ENCODE peak calls at places on chromosomes 7 and 10, in ten cellular contexts. K, F, C, I, Y, Q, R, D, M and B are unnamed samples.

GRCh38 chr7:149872419-149873073 is 1.2 kb upstream of the ATP6V0E2 start:
- DNase-seq in K (peak; percentile 78), F (no peak), C (peak; percentile 81), I (peak; percentile 96), Y (peak; percentile 67), Q (no peak), R (no peak), D (no peak), M (peak; percentile 61), B (peak; percentile 70)

GRCh38 chr10:34721201-34721840 is 93.8 kb downstream of the PARD3 start:
- DNase-seq in K (no peak), F (no peak), C (no peak), I (no peak), Y (no peak), Q (no peak), R (no peak), D (no peak), M (no peak), B (no peak)

GRCh38 chr10:31129261-31129660 is 97.6 kb upstream of the ZNF438 start:
- DNase-seq in K (peak; percentile 36), F (no peak), C (no peak), I (peak; percentile 87), Y (no peak), Q (no peak), R (no peak), D (no peak), M (no peak), B (no peak)

GRCh38 chr7:89514970-89515369 is 639.3 kb upstream of the STEAP1 start:
- DNase-seq in K (no peak), F (no peak), C (no peak), I (no peak), Y (no peak), Q (no peak), R (no peak), D (no peak), M (no peak), B (no peak)

GRCh38 chr10:133299738-133300137 is 8.9 kb downstream of the TUBGCP2 start:
- DNase-seq in K (no peak), F (no peak), C (no peak), I (no peak), Y (no peak), Q (no peak), R (no peak), D (no peak), M (no peak), B (no peak)

GRCh38 chr7:130141161-130141857 is 63.9 kb downstream of the TMEM209 start:
- DNase-seq in K (peak; percentile 97), F (no peak), C (no peak), I (peak; percentile 80), Y (peak; percentile 70), Q (no peak), R (no peak), D (peak; percentile 62), M (no peak), B (peak; percentile 78)

GRCh38 chr10:112435013-112435619 is 11.6 kb downstream of the ZDHHC6 start:
- DNase-seq in K (peak; percentile 49), F (no peak), C (peak; percentile 52), I (no peak), Y (no peak), Q (no peak), R (peak; percentile 55), D (no peak), M (no peak), B (no peak)

GRCh38 chr10:122139627-122140151 is 131.4 kb upstream of the BTBD16 start:
- DNase-seq in K (no peak), F (no peak), C (no peak), I (no peak), Y (no peak), Q (no peak), R (no peak), D (no peak), M (no peak), B (no peak)

GRCh38 chr10:125114761-125115391 is 45.5 kb downstream of the CTBP2 start:
- DNase-seq in K (no peak), F (no peak), C (no peak), I (no peak), Y (no peak), Q (no peak), R (no peak), D (no peak), M (no peak), B (no peak)

GRCh38 chr10:60747817-60748469 is 30.3 kb upstream of the CDK1 start:
- DNase-seq in K (no peak), F (no peak), C (no peak), I (no peak), Y (no peak), Q (no peak), R (no peak), D (no peak), M (no peak), B (no peak)

GRCh38 chr10:128047337-128047736 is 78.9 kb downstream of the MKI67 start:
- DNase-seq in K (peak; percentile 71), F (no peak), C (no peak), I (peak; percentile 85), Y (peak; percentile 90), Q (peak; percentile 63), R (peak; percentile 88), D (peak; percentile 15), M (no peak), B (peak; percentile 93)

GRCh38 chr10:80137031-80137712 is 4.6 kb downstream of the PLAC9 start:
- DNase-seq in K (no peak), F (no peak), C (no peak), I (peak; percentile 80), Y (no peak), Q (no peak), R (no peak), D (no peak), M (no peak), B (no peak)

GRCh38 chr7:120949393-120949799 is 1.2 kb upstream of the ING3 start:
- DNase-seq in K (no peak), F (no peak), C (no peak), I (no peak), Y (no peak), Q (no peak), R (no peak), D (no peak), M (no peak), B (no peak)
- H3K4me3 ChIP-seq in K (peak overlapping the region; percentile 58), F (no peak overlapping the region), C (peak overlapping the region; percentile 91), I (peak overlapping the region; percentile 73), Y (peak overlapping the region; percentile 61), Q (peak overlapping the region; percentile 71), R (peak overlapping the region; percentile 61), D (peak overlapping the region; percentile 66), M (peak overlapping the region; percentile 96), B (peak overlapping the region; percentile 64)

GRCh38 chr10:12729885-12730284 is 271.6 kb downstream of the CCDC3 start:
- DNase-seq in K (peak; percentile 86), F (no peak), C (no peak), I (no peak), Y (no peak), Q (no peak), R (no peak), D (peak; percentile 15), M (no peak), B (no peak)
- TF ChIP-seq CTCF in K (peak; percentile 95), F (no peak), C (peak; percentile 68), I (no peak), Y (no peak), Q (peak; percentile 26), R (peak; percentile 12), D (peak; percentile 87), M (peak; percentile 47), B (no peak)

GRCh38 chr7:157407512-157408257 is 70.9 kb downstream of the DNAJB6 start:
- DNase-seq in K (no peak), F (no peak), C (no peak), I (no peak), Y (no peak), Q (no peak), R (no peak), D (no peak), M (no peak), B (no peak)

GRCh38 chr7:157405501-157405900 is 68.7 kb downstream of the DNAJB6 start:
- DNase-seq in K (no peak), F (no peak), C (no peak), I (peak; percentile 28), Y (no peak), Q (no peak), R (no peak), D (no peak), M (no peak), B (no peak)

GRCh38 chr7:157404845-157405481 is 68.2 kb downstream of the DNAJB6 start:
- DNase-seq in K (no peak), F (no peak), C (no peak), I (peak; percentile 42), Y (no peak), Q (no peak), R (no peak), D (no peak), M (peak; percentile 24), B (peak; percentile 67)

GRCh38 chr7:157406971-157407370 is 70.2 kb downstream of the DNAJB6 start:
- DNase-seq in K (no peak), F (no peak), C (no peak), I (no peak), Y (no peak), Q (no peak), R (no peak), D (no peak), M (no peak), B (no peak)

GRCh38 chr7:157405914-157406810 is 69.4 kb downstream of the DNAJB6 start:
- DNase-seq in K (no peak), F (no peak), C (no peak), I (peak; percentile 55), Y (no peak), Q (no peak), R (no peak), D (no peak), M (no peak), B (no peak)
- TF ChIP-seq POLR2AphosphoS5 in K (peak; percentile 9), F (no peak), C (no peak), I (no peak), Y (no peak), Q (no peak), R (no peak), D (peak; percentile 40), M (no peak), B (no peak)

GRCh38 chr10:72086466-72087391 is 1.6 kb downstream of the SPOCK2 start:
- DNase-seq in K (peak; percentile 75), F (no peak), C (peak; percentile 27), I (no peak), Y (no peak), Q (no peak), R (no peak), D (peak; percentile 29), M (no peak), B (no peak)
- H3K4me3 ChIP-seq in K (peak overlapping the region; percentile 73), F (peak overlapping the region; percentile 40), C (peak overlapping the region; percentile 57), I (peak overlapping the region; percentile 43), Y (peak overlapping the region; percentile 50), Q (peak overlapping the region; percentile 61), R (no peak overlapping the region), D (peak overlapping the region; percentile 53), M (no peak overlapping the region), B (peak overlapping the region; percentile 34)